ENCODE peak calls at places on chromosomes 7 and 10, in five cellular contexts. O is OCI-LY7, W is RWPE1, K is HCT116, E is astrocyte. J is an unnamed sample.

GRCh38 chr10:116402858-116403257 is 24.8 kb upstream of the PNLIPRP3 start:
- DNase-seq in W (no peak), K (no peak), E (no peak), O (no peak), J (no peak)

GRCh38 chr10:130894485-130894884 is 417.0 kb downstream of the TCERG1L start:
- DNase-seq in O (no peak), K (no peak), E (no peak), W (no peak), J (no peak)

GRCh38 chr7:138864667-138865066 is 66.7 kb upstream of the ATP6V0A4 start:
- DNase-seq in E (peak; percentile 84), K (no peak), O (no peak), W (peak; percentile 71), J (no peak)

GRCh38 chr10:31136951-31137885 is 105.6 kb upstream of the ZNF438 start:
- DNase-seq in O (no peak), W (no peak), K (no peak), E (peak; percentile 68), J (no peak)

GRCh38 chr7:128074736-128075135 is 43.5 kb upstream of the LRRC4 start:
- DNase-seq in W (no peak), K (no peak), O (no peak), E (no peak), J (no peak)

GRCh38 chr7:51352174-51353145 is 35.9 kb upstream of the COBL start:
- DNase-seq in K (no peak), E (no peak), O (no peak), W (no peak), J (no peak)

GRCh38 chr10:118664321-118664720 is 68.9 kb upstream of the PRLHR start:
- DNase-seq in O (no peak), W (no peak), K (no peak), E (no peak), J (no peak)

GRCh38 chr10:121804460-121804859 is 123.4 kb downstream of the ATE1 start:
- DNase-seq in W (peak; percentile 65), K (no peak), O (no peak), E (peak; percentile 87), J (no peak)

GRCh38 chr10:97731346-97732051 is 5.4 kb upstream of the ZFYVE27 start:
- DNase-seq in E (peak; percentile 44), K (no peak), W (peak; percentile 73), O (peak; percentile 67), J (peak; percentile 52)

GRCh38 chr10:13765641-13766341 is 179.0 kb downstream of the PRPF18 start:
- DNase-seq in O (no peak), E (peak; percentile 27), K (no peak), W (no peak), J (no peak)

GRCh38 chr7:27863866-27864265 is 123.9 kb downstream of the TAX1BP1 start:
- DNase-seq in K (no peak), W (no peak), E (peak; percentile 90), O (no peak), J (no peak)

GRCh38 chr10:60905580-60905979 is 38.4 kb downstream of the RHOBTB1 start:
- DNase-seq in K (no peak), W (no peak), O (no peak), E (peak; percentile 79), J (no peak)

GRCh38 chr7:44961844-44962482 is 16.9 kb downstream of the MYO1G start:
- DNase-seq in K (no peak), E (no peak), W (no peak), O (no peak), J (no peak)

GRCh38 chr7:26618898-26619297 is 245.5 kb downstream of the SKAP2 start:
- DNase-seq in K (no peak), W (no peak), E (no peak), O (no peak), J (no peak)

GRCh38 chr10:83724471-83725241 is 414.7 kb upstream of the GHITM start:
- DNase-seq in O (no peak), E (no peak), W (no peak), K (no peak), J (no peak)

GRCh38 chr10:26960308-26960707 is 99.5 kb upstream of the ABI1 start:
- DNase-seq in W (no peak), E (no peak), O (no peak), K (no peak), J (no peak)

GRCh38 chr10:86840498-86840897 is 84.1 kb downstream of the BMPR1A start:
- DNase-seq in K (no peak), W (no peak), E (no peak), O (no peak), J (no peak)

GRCh38 chr7:41418337-41418736 is 284.6 kb downstream of the INHBA start:
- DNase-seq in O (no peak), W (no peak), K (no peak), E (no peak), J (no peak)

GRCh38 chr10:120983721-120984120 is 132.6 kb downstream of the WDR11 start:
- DNase-seq in K (no peak), E (no peak), O (no peak), W (no peak), J (no peak)

GRCh38 chr7:36278069-36278766 is 111.4 kb upstream of the ANLN start:
- DNase-seq in K (no peak), W (no peak), O (no peak), E (no peak), J (no peak)

GRCh38 chr7:141073641-141074161 is at the start of gene TMEM178B:
- DNase-seq in E (no peak), W (no peak), O (no peak), K (no peak), J (no peak)

GRCh38 chr10:74329873-74330272 is 178.9 kb downstream of the ADK start:
- DNase-seq in E (peak; percentile 44), K (no peak), O (no peak), W (no peak), J (no peak)

GRCh38 chr10:69360485-69361302 is 56.0 kb downstream of the TACR2 start:
- DNase-seq in O (no peak), K (no peak), W (peak; percentile 93), E (peak; percentile 92), J (no peak)

GRCh38 chr7:156602283-156602682 is 38.3 kb upstream of the RNF32 start:
- DNase-seq in E (no peak), W (no peak), O (no peak), K (no peak), J (no peak)

GRCh38 chr10:4514445-4515108 is 311.4 kb upstream of the AKR1E2 start:
- DNase-seq in W (no peak), O (peak; percentile 9), E (no peak), K (no peak), J (no peak)

GRCh38 chr7:33757050-33757449 is 148.3 kb upstream of the BMPER start:
- DNase-seq in K (no peak), W (no peak), O (no peak), E (peak; percentile 88), J (no peak)

GRCh38 chr7:23594879-23595604 is 2.1 kb upstream of the CCDC126 start:
- DNase-seq in K (peak; percentile 52), W (peak; percentile 69), E (no peak), O (peak; percentile 77), J (no peak)

GRCh38 chr7:49885593-49886285 is 112.3 kb downstream of the VWC2 start:
- DNase-seq in E (no peak), W (no peak), K (no peak), O (peak; percentile 74), J (no peak)

GRCh38 chr10:30862486-30862885 is 169.2 kb downstream of the ZNF438 start:
- DNase-seq in E (peak; percentile 76), W (no peak), O (no peak), K (no peak), J (no peak)

GRCh38 chr7:4683884-4684565 is 1.9 kb downstream of the FOXK1 start:
- DNase-seq in K (no peak), E (peak; percentile 73), O (peak; percentile 33), W (peak; percentile 82), J (no peak)

GRCh38 chr7:93475811-93476210 is 98.7 kb downstream of the CALCR start:
- DNase-seq in K (no peak), W (no peak), O (no peak), E (no peak), J (no peak)

GRCh38 chr7:17233643-17234397 is 64.6 kb upstream of the AHR start:
- DNase-seq in O (no peak), E (no peak), K (no peak), W (no peak), J (no peak)

GRCh38 chr7:17236161-17236560 is 62.3 kb upstream of the AHR start:
- DNase-seq in K (no peak), W (no peak), E (no peak), O (no peak), J (no peak)

GRCh38 chr7:17236603-17237002 is 61.8 kb upstream of the AHR start:
- DNase-seq in O (no peak), E (peak; percentile 38), K (no peak), W (no peak), J (no peak)

GRCh38 chr7:17230099-17230807 is 68.2 kb upstream of the AHR start:
- DNase-seq in O (no peak), W (no peak), E (no peak), K (no peak), J (no peak)

GRCh38 chr7:17234398-17235021 is 63.9 kb upstream of the AHR start:
- DNase-seq in K (peak; percentile 77), E (peak; percentile 96), W (peak; percentile 83), O (no peak), J (no peak)
- TF ChIP-seq CTCF in K (no peak), E (no peak), W (peak; percentile 17), O (no peak), J (no peak)

GRCh38 chr7:75938921-75939320 is 24.0 kb downstream of the POR start:
- DNase-seq in W (no peak), K (no peak), E (no peak), O (no peak), J (no peak)

GRCh38 chr7:75943864-75944263 is 28.9 kb downstream of the POR start:
- DNase-seq in K (peak; percentile 73), O (no peak), E (no peak), W (peak; percentile 92), J (no peak)

GRCh38 chr7:75937958-75938786 is 23.2 kb downstream of the POR start:
- DNase-seq in K (peak; percentile 61), O (no peak), E (peak; percentile 86), W (no peak), J (no peak)
- TF ChIP-seq CTCF in K (no peak), O (no peak), E (no peak), W (no peak), J (no peak)

GRCh38 chr7:1049006-1049741 is 4.8 kb downstream of the GPR146 start:
- DNase-seq in E (no peak), W (no peak), O (no peak), K (no peak), J (no peak)
- TF ChIP-seq CTCF in E (no peak), W (no peak), O (no peak), K (no peak), J (no peak)

DNA sequence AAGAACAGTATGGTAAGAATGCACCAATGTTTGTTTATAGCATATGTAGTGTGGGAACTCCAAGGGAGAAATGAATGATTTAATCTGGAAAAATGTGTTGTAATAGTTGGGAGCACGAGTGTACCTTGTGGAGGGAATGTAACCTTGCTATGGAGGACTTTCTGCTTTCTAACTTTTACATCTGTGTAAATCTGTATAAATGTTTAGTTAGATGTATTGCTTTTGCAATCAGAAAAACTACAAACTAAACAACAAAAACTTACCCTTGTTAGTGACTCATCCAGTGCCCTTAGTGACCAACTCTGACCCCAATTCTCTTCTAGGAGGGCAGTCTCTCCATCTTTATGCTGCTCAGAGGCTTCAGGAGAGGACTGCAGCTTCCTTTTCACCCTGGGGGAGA is 89.3 kb downstream of the CCNY start:
- DNase-seq in W (no peak), K (no peak), E (no peak), O (no peak), J (no peak)
- TF ChIP-seq CTCF in W (no peak), K (no peak), E (peak; percentile 5), O (no peak), J (no peak)